ENCODE peak calls at places on chromosomes 1 and 21, in five cellular contexts. R, H, F, K and C are unnamed samples.

GRCh38 chr1:32705516-32705915 is 2.9 kb upstream of the SYNC start:
- DNase-seq in R (peak; percentile 27), H (no peak), F (no peak), K (no peak), C (no peak)

GRCh38 chr1:53687886-53688285 is 51.1 kb downstream of the GLIS1 start:
- DNase-seq in R (no peak), H (no peak), F (no peak), K (no peak), C (no peak)

GRCh38 chr1:197915797-197916686 is 1.1 kb upstream of the LHX9 start:
- DNase-seq in R (peak; percentile 81), H (peak; percentile 90), F (peak; percentile 30), K (peak; percentile 95), C (peak; percentile 99)

GRCh38 chr1:195574511-195574910 is 1033.7 kb downstream of the KCNT2 start:
- DNase-seq in R (no peak), H (no peak), F (no peak), K (no peak), C (no peak)

GRCh38 chr1:147545133-147545532 is 3.8 kb downstream of the BCL9 start:
- DNase-seq in R (peak; percentile 83), H (no peak), F (peak; percentile 97), K (peak; percentile 32), C (no peak)

GRCh38 chr1:155126494-155127104 is 1.1 kb upstream of the EFNA1 start:
- DNase-seq in R (peak; percentile 90), H (peak; percentile 56), F (peak; percentile 35), K (peak; percentile 63), C (peak; percentile 69)

GRCh38 chr1:208631057-208631456 is 386.9 kb upstream of the PLXNA2 start:
- DNase-seq in R (no peak), H (no peak), F (no peak), K (no peak), C (no peak)

GRCh38 chr21:38850277-38850951 is 44.7 kb downstream of the ETS2 start:
- DNase-seq in R (no peak), H (no peak), F (no peak), K (no peak), C (no peak)

GRCh38 chr1:114341886-114342285 is 169.1 kb downstream of the TRIM33 start:
- DNase-seq in R (no peak), H (no peak), F (peak; percentile 59), K (no peak), C (no peak)

GRCh38 chr1:37246631-37247030 is 212.3 kb upstream of the GRIK3 start:
- DNase-seq in R (no peak), H (no peak), F (no peak), K (no peak), C (no peak)

GRCh38 chr1:204730826-204731459 is 45.4 kb upstream of the LRRN2 start:
- DNase-seq in R (no peak), H (no peak), F (no peak), K (no peak), C (no peak)

GRCh38 chr1:45010855-45011811 is at the start of gene HECTD3:
- DNase-seq in R (peak; percentile 94), H (peak; percentile 88), F (peak; percentile 52), K (peak; percentile 86), C (peak; percentile 85)

GRCh38 chr1:6731905-6732304 is 30.3 kb upstream of the DNAJC11 start:
- DNase-seq in R (no peak), H (peak; percentile 60), F (no peak), K (no peak), C (no peak)

GRCh38 chr1:153655333-153655732 is 3.2 kb upstream of the SNAPIN start:
- DNase-seq in R (no peak), H (no peak), F (no peak), K (no peak), C (no peak)

GRCh38 chr1:244010191-244010590 is 40.9 kb upstream of the ZBTB18 start:
- DNase-seq in R (no peak), H (no peak), F (peak; percentile 45), K (peak; percentile 15), C (peak; percentile 17)

GRCh38 chr21:31145271-31145801 is 107.1 kb upstream of the KRTAP19-8 start:
- DNase-seq in R (no peak), H (no peak), F (no peak), K (no peak), C (no peak)

GRCh38 chr1:115332813-115333608 is 5.0 kb downstream of the NGF start:
- DNase-seq in R (no peak), H (no peak), F (peak; percentile 77), K (no peak), C (no peak)

GRCh38 chr1:28172690-28173150 is 3.8 kb downstream of the PTAFR start:
- DNase-seq in R (no peak), H (peak; percentile 48), F (peak; percentile 18), K (no peak), C (no peak)

GRCh38 chr1:226602186-226603029 is 53.8 kb downstream of the STUM start:
- DNase-seq in R (no peak), H (no peak), F (peak; percentile 30), K (no peak), C (no peak)

GRCh38 chr1:206556748-206557635 is 49.7 kb downstream of the RASSF5 start:
- DNase-seq in R (peak; percentile 98), H (peak; percentile 87), F (no peak), K (peak; percentile 83), C (peak; percentile 93)

GRCh38 chr1:116873680-116874271 is 35.9 kb upstream of the PTGFRN start:
- DNase-seq in R (no peak), H (no peak), F (no peak), K (no peak), C (no peak)

GRCh38 chr1:921011-921837 is 2.5 kb upstream of the SAMD11 start:
- DNase-seq in R (peak; percentile 85), H (peak; percentile 92), F (peak; percentile 59), K (peak; percentile 93), C (peak; percentile 92)

GRCh38 chr1:87641996-87642395 is 313.3 kb downstream of the LMO4 start:
- DNase-seq in R (no peak), H (no peak), F (no peak), K (no peak), C (no peak)

GRCh38 chr1:8666394-8667167 is 150.9 kb downstream of the RERE start:
- DNase-seq in R (no peak), H (no peak), F (no peak), K (no peak), C (no peak)

GRCh38 chr1:210236840-210237409 is 4.3 kb downstream of the SERTAD4 start:
- DNase-seq in R (no peak), H (no peak), F (peak; percentile 88), K (peak; percentile 23), C (no peak)

GRCh38 chr1:221169447-221169889 is 290.2 kb downstream of the HLX start:
- DNase-seq in R (no peak), H (no peak), F (peak; percentile 94), K (peak; percentile 76), C (peak; percentile 45)

GRCh38 chr1:11132571-11133293 is 33.1 kb upstream of the EXOSC10 start:
- DNase-seq in R (no peak), H (peak; percentile 70), F (no peak), K (peak; percentile 2), C (peak; percentile 86)

GRCh38 chr21:35508389-35508888 is 459.3 kb upstream of the RUNX1 start:
- DNase-seq in R (peak; percentile 82), H (no peak), F (peak; percentile 65), K (peak; percentile 69), C (no peak)

GRCh38 chr1:25486602-25487001 is 55.9 kb downstream of the MACO1 start:
- DNase-seq in R (no peak), H (no peak), F (peak; percentile 32), K (no peak), C (peak; percentile 41)

GRCh38 chr1:228381336-228381735 is 25.3 kb downstream of the TRIM11 start:
- DNase-seq in R (no peak), H (no peak), F (no peak), K (no peak), C (no peak)

GRCh38 chr1:55363261-55363660 is 148.1 kb upstream of the USP24 start:
- DNase-seq in R (no peak), H (no peak), F (peak; percentile 58), K (no peak), C (no peak)
- H3K27ac ChIP-seq in R (no peak overlapping the region), H (no peak overlapping the region), F (no peak overlapping the region), K (no peak overlapping the region), C (no peak overlapping the region)

GRCh38 chr1:201104141-201104540 is 8.1 kb downstream of the CACNA1S start:
- DNase-seq in R (no peak), H (no peak), F (no peak), K (no peak), C (no peak)
- H3K27me3 ChIP-seq in R (no peaks in the 10 kb centered on the region), H (peaks cover 28% of the 10 kb centered on the region), F (peaks cover 4% of the 10 kb centered on the region), K (no peaks in the 10 kb centered on the region), C (no peaks in the 10 kb centered on the region)

GRCh38 chr21:41641821-41642368 is 125.0 kb downstream of the RIPK4 start:
- DNase-seq in R (no peak), H (no peak), F (peak; percentile 93), K (peak; percentile 24), C (no peak)
- H3K27ac ChIP-seq in R (peak overlapping the region; percentile 37), H (peak overlapping the region; percentile 99), F (peak overlapping the region; percentile 97), K (no peak overlapping the region), C (no peak overlapping the region)

GRCh38 chr1:22711071-22711470 is 432 bp downstream of the EPHB2 start:
- DNase-seq in R (no peak), H (peak; percentile 78), F (no peak), K (peak; percentile 53), C (no peak)
- H3K27me3 ChIP-seq in R (peaks cover 68% of the 10 kb centered on the region), H (no peaks in the 10 kb centered on the region), F (no peaks in the 10 kb centered on the region), K (peaks cover 12% of the 10 kb centered on the region), C (peaks cover 6% of the 10 kb centered on the region)

DNA sequence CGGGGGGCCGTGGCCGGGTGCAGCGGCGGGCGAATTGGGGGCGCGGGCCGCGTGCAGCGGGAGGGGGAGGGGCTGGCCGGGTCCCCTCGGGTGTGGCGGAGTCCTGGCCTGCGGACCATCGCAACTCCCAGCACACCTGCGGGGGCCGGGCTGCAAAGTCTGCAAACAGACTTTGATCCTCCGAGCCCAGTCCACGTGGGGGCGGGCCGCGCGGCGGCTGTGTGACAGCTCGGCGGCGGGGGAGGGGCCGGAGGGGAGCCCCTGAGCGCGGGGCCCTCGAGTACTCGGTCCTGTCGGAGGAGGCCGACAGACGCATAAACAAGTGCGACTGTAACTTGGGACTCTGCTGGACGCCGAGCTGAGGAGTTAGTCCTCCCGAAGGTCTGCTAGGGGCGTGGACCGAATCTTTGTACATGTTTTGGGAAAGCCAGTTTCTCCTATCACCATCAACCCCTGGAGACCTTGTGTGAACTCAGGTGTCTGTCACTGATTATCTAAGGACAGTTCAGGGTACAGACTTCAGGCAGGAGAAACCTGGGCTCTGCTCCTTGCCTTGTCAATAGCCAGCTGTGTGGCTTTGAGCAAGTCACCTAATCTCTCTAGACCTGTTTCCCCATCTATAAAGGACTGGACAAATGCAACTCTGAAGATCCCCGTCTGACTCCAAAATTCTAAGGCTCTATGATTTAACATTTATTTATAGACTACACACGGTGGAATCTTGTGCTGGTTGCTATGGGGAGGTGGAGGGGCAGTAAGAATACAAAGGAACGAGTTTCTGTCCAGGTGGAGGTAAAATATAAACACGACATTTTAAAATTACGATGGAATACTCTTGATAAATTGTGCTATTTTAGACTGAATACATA is 707 bp upstream of the SLC30A1 start:
- DNase-seq in R (peak; percentile 94), H (no peak), F (no peak), K (peak; percentile 91), C (peak; percentile 96)
- H3K27ac ChIP-seq in R (peak overlapping the region; percentile 94), H (peak overlapping the region; percentile 12), F (peak overlapping the region; percentile 9), K (no peak overlapping the region), C (peak overlapping the region; percentile 72)

DNA sequence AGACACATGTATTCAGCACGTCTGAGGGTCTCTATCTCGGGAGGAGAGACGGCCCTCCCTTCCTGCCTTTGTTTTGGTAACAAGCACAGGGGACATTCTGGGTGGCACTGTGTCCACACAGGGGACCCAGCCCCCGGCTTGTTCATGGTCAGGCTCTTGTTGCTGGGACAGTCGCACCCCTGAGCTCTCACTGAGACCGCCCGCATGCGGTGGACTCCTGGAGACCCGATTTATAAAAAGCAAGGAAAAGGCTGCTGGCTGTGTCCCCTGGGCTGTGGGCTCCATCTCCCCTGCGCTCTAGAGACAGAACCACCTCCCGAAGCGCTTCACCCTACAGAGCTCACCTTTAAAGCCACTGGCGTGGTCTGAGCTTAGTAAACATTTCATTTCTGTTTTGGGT is 103.4 kb downstream of the WDR4 start:
- DNase-seq in R (peak; percentile 51), H (no peak), F (no peak), K (no peak), C (no peak)
- H3K27me3 ChIP-seq in R (peaks cover 34% of the 10 kb centered on the region), H (no peaks in the 10 kb centered on the region), F (peaks cover 27% of the 10 kb centered on the region), K (peaks cover 17% of the 10 kb centered on the region), C (no peaks in the 10 kb centered on the region)